ENCODE peak calls at places on chromosomes 1 and 21, in eight cellular contexts. One of them, this sample, is unnamed.

GRCh38 chr1:214966366-214966765 is 116.2 kb upstream of the KCNK2 start:
- DNase-seq in hypothalamus: no peak
- DNase-seq in adrenal gland: peak
- DNase-seq in NCI-H510A treated with DMSO at 0.1 percent for 48 hours: no peak
- DNase-seq in brain pericyte: no peak
- DNase-seq in effector CD8-positive, alpha-beta T cell: no peak
- DNase-seq in lower leg skin: no peak
- DNase-seq in lung microvascular endothelial cell: no peak
- DNase-seq in this sample: no peak

GRCh38 chr1:114152211-114153050 is 1.2 kb downstream of the SYT6 start:
- DNase-seq in hypothalamus: no peak
- DNase-seq in adrenal gland: peak
- DNase-seq in NCI-H510A treated with DMSO at 0.1 percent for 48 hours: peak
- DNase-seq in brain pericyte: no peak
- DNase-seq in effector CD8-positive, alpha-beta T cell: no peak
- DNase-seq in lower leg skin: peak
- DNase-seq in lung microvascular endothelial cell: peak
- DNase-seq in this sample: no peak

GRCh38 chr1:54701996-54702395 is 13.7 kb upstream of the TTC4 start:
- DNase-seq in hypothalamus: no peak
- DNase-seq in adrenal gland: no peak
- DNase-seq in NCI-H510A treated with DMSO at 0.1 percent for 48 hours: no peak
- DNase-seq in brain pericyte: no peak
- DNase-seq in effector CD8-positive, alpha-beta T cell: no peak
- DNase-seq in lower leg skin: peak
- DNase-seq in lung microvascular endothelial cell: no peak
- DNase-seq in this sample: no peak

GRCh38 chr1:91120915-91121314 is 99.1 kb upstream of the ZNF644 start:
- DNase-seq in hypothalamus: no peak
- DNase-seq in adrenal gland: no peak
- DNase-seq in NCI-H510A treated with DMSO at 0.1 percent for 48 hours: no peak
- DNase-seq in brain pericyte: no peak
- DNase-seq in effector CD8-positive, alpha-beta T cell: no peak
- DNase-seq in lower leg skin: no peak
- DNase-seq in lung microvascular endothelial cell: no peak
- DNase-seq in this sample: no peak

GRCh38 chr1:234616644-234617043 is 6.7 kb upstream of the IRF2BP2 start:
- DNase-seq in hypothalamus: no peak
- DNase-seq in adrenal gland: no peak
- DNase-seq in NCI-H510A treated with DMSO at 0.1 percent for 48 hours: no peak
- DNase-seq in brain pericyte: no peak
- DNase-seq in effector CD8-positive, alpha-beta T cell: no peak
- DNase-seq in lower leg skin: peak
- DNase-seq in lung microvascular endothelial cell: no peak
- DNase-seq in this sample: no peak

GRCh38 chr1:152519876-152520275 is 5.6 kb downstream of the CRCT1 start:
- DNase-seq in hypothalamus: no peak
- DNase-seq in adrenal gland: no peak
- DNase-seq in NCI-H510A treated with DMSO at 0.1 percent for 48 hours: no peak
- DNase-seq in brain pericyte: no peak
- DNase-seq in effector CD8-positive, alpha-beta T cell: no peak
- DNase-seq in lower leg skin: no peak
- DNase-seq in lung microvascular endothelial cell: no peak
- DNase-seq in this sample: no peak

GRCh38 chr1:225537554-225538251 is 109.9 kb upstream of the LBR start:
- DNase-seq in hypothalamus: no peak
- DNase-seq in adrenal gland: no peak
- DNase-seq in NCI-H510A treated with DMSO at 0.1 percent for 48 hours: no peak
- DNase-seq in brain pericyte: no peak
- DNase-seq in effector CD8-positive, alpha-beta T cell: no peak
- DNase-seq in lower leg skin: no peak
- DNase-seq in lung microvascular endothelial cell: no peak
- DNase-seq in this sample: no peak

GRCh38 chr1:230424440-230425251 is 1.5 kb downstream of the PGBD5 start:
- DNase-seq in hypothalamus: no peak
- DNase-seq in adrenal gland: no peak
- DNase-seq in NCI-H510A treated with DMSO at 0.1 percent for 48 hours: peak
- DNase-seq in brain pericyte: no peak
- DNase-seq in effector CD8-positive, alpha-beta T cell: no peak
- DNase-seq in lower leg skin: no peak
- DNase-seq in lung microvascular endothelial cell: no peak
- DNase-seq in this sample: no peak

GRCh38 chr1:160935527-160936258 is 18.9 kb downstream of the ITLN2 start:
- DNase-seq in hypothalamus: no peak
- DNase-seq in adrenal gland: no peak
- DNase-seq in NCI-H510A treated with DMSO at 0.1 percent for 48 hours: no peak
- DNase-seq in brain pericyte: no peak
- DNase-seq in effector CD8-positive, alpha-beta T cell: no peak
- DNase-seq in lower leg skin: peak
- DNase-seq in lung microvascular endothelial cell: no peak
- DNase-seq in this sample: no peak

GRCh38 chr1:117664314-117664713 is 58.5 kb downstream of the TENT5C start:
- DNase-seq in hypothalamus: no peak
- DNase-seq in adrenal gland: no peak
- DNase-seq in NCI-H510A treated with DMSO at 0.1 percent for 48 hours: no peak
- DNase-seq in brain pericyte: no peak
- DNase-seq in effector CD8-positive, alpha-beta T cell: no peak
- DNase-seq in lower leg skin: no peak
- DNase-seq in lung microvascular endothelial cell: no peak
- DNase-seq in this sample: no peak

GRCh38 chr1:15848143-15848928 is 829 bp downstream of the SPEN start:
- DNase-seq in hypothalamus: peak
- DNase-seq in adrenal gland: peak
- DNase-seq in NCI-H510A treated with DMSO at 0.1 percent for 48 hours: peak
- DNase-seq in brain pericyte: no peak
- DNase-seq in effector CD8-positive, alpha-beta T cell: peak
- DNase-seq in lower leg skin: peak
- DNase-seq in lung microvascular endothelial cell: peak
- DNase-seq in this sample: no peak

GRCh38 chr1:76867342-76868130 is at the start of gene ST6GALNAC5:
- DNase-seq in hypothalamus: peak
- DNase-seq in adrenal gland: peak
- DNase-seq in NCI-H510A treated with DMSO at 0.1 percent for 48 hours: peak
- DNase-seq in brain pericyte: no peak
- DNase-seq in effector CD8-positive, alpha-beta T cell: no peak
- DNase-seq in lower leg skin: peak
- DNase-seq in lung microvascular endothelial cell: peak
- DNase-seq in this sample: no peak

GRCh38 chr21:42621166-42621827 is 32.1 kb upstream of the PDE9A start:
- DNase-seq in hypothalamus: no peak
- DNase-seq in adrenal gland: no peak
- DNase-seq in NCI-H510A treated with DMSO at 0.1 percent for 48 hours: no peak
- DNase-seq in brain pericyte: no peak
- DNase-seq in effector CD8-positive, alpha-beta T cell: no peak
- DNase-seq in lower leg skin: peak
- DNase-seq in lung microvascular endothelial cell: no peak
- DNase-seq in this sample: no peak

GRCh38 chr21:44677881-44678280 is 4.1 kb downstream of the KRTAP12-1 start:
- DNase-seq in hypothalamus: no peak
- DNase-seq in adrenal gland: no peak
- DNase-seq in NCI-H510A treated with DMSO at 0.1 percent for 48 hours: no peak
- DNase-seq in brain pericyte: no peak
- DNase-seq in effector CD8-positive, alpha-beta T cell: no peak
- DNase-seq in lower leg skin: peak
- DNase-seq in lung microvascular endothelial cell: no peak
- DNase-seq in this sample: no peak